ENCODE peak calls at places on chromosomes 16 and 17, in ten cellular contexts. One of them, this sample, is unnamed. For H3K9me3, the result is how much of the 10 kb centered on the place peaks cover.

GRCh38 chr16:56041556-56042140 is 149.6 kb upstream of the GNAO1 start:
- DNase-seq in keratinocyte: no peak
- DNase-seq in mucosa of descending colon: no peak
- DNase-seq in SJSA1: no peak
- DNase-seq in RWPE2: no peak
- DNase-seq in cardiac muscle cell: no peak
- DNase-seq in MM.1S: no peak
- DNase-seq in HAP-1: peak
- DNase-seq in fibroblast of lung: no peak
- DNase-seq in left ventricle myocardium inferior: no peak
- DNase-seq in this sample: no peak

GRCh38 chr16:2016407-2016922 is 3.1 kb upstream of the NPW start:
- DNase-seq in RWPE2: no peak
- DNase-seq in SJSA1: no peak
- DNase-seq in fibroblast of lung: no peak
- DNase-seq in keratinocyte: no peak
- DNase-seq in mucosa of descending colon: peak
- DNase-seq in left ventricle myocardium inferior: no peak
- DNase-seq in cardiac muscle cell: no peak
- DNase-seq in HAP-1: peak
- DNase-seq in MM.1S: peak
- DNase-seq in this sample: no peak

GRCh38 chr17:2050246-2050866 is 4.5 kb upstream of the HIC1 start:
- DNase-seq in SJSA1: peak
- DNase-seq in cardiac muscle cell: peak
- DNase-seq in fibroblast of lung: peak
- DNase-seq in keratinocyte: no peak
- DNase-seq in left ventricle myocardium inferior: peak
- DNase-seq in mucosa of descending colon: peak
- DNase-seq in RWPE2: peak
- DNase-seq in HAP-1: peak
- DNase-seq in MM.1S: peak
- DNase-seq in this sample: peak

GRCh38 chr17:10197362-10197720 is 1.1 kb downstream of the GAS7 start:
- DNase-seq in HAP-1: no peak
- DNase-seq in MM.1S: no peak
- DNase-seq in left ventricle myocardium inferior: peak
- DNase-seq in fibroblast of lung: no peak
- DNase-seq in cardiac muscle cell: no peak
- DNase-seq in keratinocyte: no peak
- DNase-seq in SJSA1: no peak
- DNase-seq in RWPE2: no peak
- DNase-seq in mucosa of descending colon: no peak
- DNase-seq in this sample: no peak

GRCh38 chr17:9252525-9252924 is 231.2 kb downstream of the NTN1 start:
- DNase-seq in mucosa of descending colon: no peak
- DNase-seq in cardiac muscle cell: no peak
- DNase-seq in SJSA1: no peak
- DNase-seq in fibroblast of lung: no peak
- DNase-seq in MM.1S: no peak
- DNase-seq in HAP-1: no peak
- DNase-seq in RWPE2: no peak
- DNase-seq in left ventricle myocardium inferior: no peak
- DNase-seq in keratinocyte: no peak
- DNase-seq in this sample: no peak

GRCh38 chr17:27834571-27834970 is 34.2 kb upstream of the NOS2 start:
- DNase-seq in HAP-1: no peak
- DNase-seq in left ventricle myocardium inferior: no peak
- DNase-seq in RWPE2: no peak
- DNase-seq in fibroblast of lung: no peak
- DNase-seq in cardiac muscle cell: no peak
- DNase-seq in MM.1S: no peak
- DNase-seq in keratinocyte: peak
- DNase-seq in mucosa of descending colon: no peak
- DNase-seq in SJSA1: no peak
- DNase-seq in this sample: no peak

GRCh38 chr17:50290074-50290702 is 15.9 kb downstream of the TMEM92 start:
- DNase-seq in SJSA1: peak
- DNase-seq in cardiac muscle cell: peak
- DNase-seq in RWPE2: no peak
- DNase-seq in HAP-1: no peak
- DNase-seq in left ventricle myocardium inferior: peak
- DNase-seq in fibroblast of lung: peak
- DNase-seq in MM.1S: no peak
- DNase-seq in keratinocyte: peak
- DNase-seq in mucosa of descending colon: peak
- DNase-seq in this sample: peak

GRCh38 chr16:526181-527014 is 1.1 kb upstream of the CAPN15 start:
- DNase-seq in mucosa of descending colon: no peak
- DNase-seq in SJSA1: peak
- DNase-seq in RWPE2: no peak
- DNase-seq in fibroblast of lung: peak
- DNase-seq in left ventricle myocardium inferior: peak
- DNase-seq in keratinocyte: no peak
- DNase-seq in MM.1S: no peak
- DNase-seq in cardiac muscle cell: peak
- DNase-seq in HAP-1: peak
- DNase-seq in this sample: no peak

GRCh38 chr16:35733971-35734702 is 2274.7 kb downstream of the TP53TG3F start:
- DNase-seq in keratinocyte: no peak
- DNase-seq in fibroblast of lung: no peak
- DNase-seq in mucosa of descending colon: no peak
- DNase-seq in cardiac muscle cell: no peak
- DNase-seq in left ventricle myocardium inferior: no peak
- DNase-seq in RWPE2: no peak
- DNase-seq in SJSA1: peak
- DNase-seq in HAP-1: no peak
- DNase-seq in MM.1S: no peak
- DNase-seq in this sample: no peak

GRCh38 chr16:35732046-35732810 is 2272.8 kb downstream of the TP53TG3F start:
- DNase-seq in cardiac muscle cell: no peak
- DNase-seq in MM.1S: no peak
- DNase-seq in mucosa of descending colon: no peak
- DNase-seq in fibroblast of lung: no peak
- DNase-seq in HAP-1: no peak
- DNase-seq in keratinocyte: no peak
- DNase-seq in SJSA1: peak
- DNase-seq in RWPE2: no peak
- DNase-seq in left ventricle myocardium inferior: no peak
- DNase-seq in this sample: no peak

GRCh38 chr16:35731341-35732040 is 2272.1 kb downstream of the TP53TG3F start:
- DNase-seq in mucosa of descending colon: no peak
- DNase-seq in fibroblast of lung: no peak
- DNase-seq in SJSA1: peak
- DNase-seq in MM.1S: no peak
- DNase-seq in cardiac muscle cell: no peak
- DNase-seq in RWPE2: no peak
- DNase-seq in HAP-1: no peak
- DNase-seq in left ventricle myocardium inferior: no peak
- DNase-seq in keratinocyte: no peak
- DNase-seq in this sample: no peak

GRCh38 chr16:35733278-35733965 is 2274.0 kb downstream of the TP53TG3F start:
- DNase-seq in RWPE2: no peak
- DNase-seq in cardiac muscle cell: no peak
- DNase-seq in keratinocyte: peak
- DNase-seq in fibroblast of lung: no peak
- DNase-seq in left ventricle myocardium inferior: no peak
- DNase-seq in HAP-1: no peak
- DNase-seq in MM.1S: no peak
- DNase-seq in mucosa of descending colon: no peak
- DNase-seq in SJSA1: peak
- DNase-seq in this sample: no peak

GRCh38 chr16:35730251-35730650 is 2270.8 kb downstream of the TP53TG3F start:
- DNase-seq in SJSA1: peak
- DNase-seq in keratinocyte: no peak
- DNase-seq in left ventricle myocardium inferior: no peak
- DNase-seq in cardiac muscle cell: no peak
- DNase-seq in mucosa of descending colon: no peak
- DNase-seq in RWPE2: no peak
- DNase-seq in HAP-1: no peak
- DNase-seq in fibroblast of lung: no peak
- DNase-seq in MM.1S: no peak
- DNase-seq in this sample: no peak
- H3K9me3 ChIP-seq in SJSA1: under half
- H3K9me3 ChIP-seq in keratinocyte: under half
- H3K9me3 ChIP-seq in left ventricle myocardium inferior: under half
- H3K9me3 ChIP-seq in cardiac muscle cell: under half
- H3K9me3 ChIP-seq in mucosa of descending colon: half or more
- H3K9me3 ChIP-seq in RWPE2: under half
- H3K9me3 ChIP-seq in HAP-1: under half
- H3K9me3 ChIP-seq in fibroblast of lung: under half
- H3K9me3 ChIP-seq in MM.1S: under half
- H3K9me3 ChIP-seq in this sample: under half

GRCh38 chr16:78995441-78995840 is 605.1 kb downstream of the MAF start:
- DNase-seq in MM.1S: no peak
- DNase-seq in HAP-1: no peak
- DNase-seq in RWPE2: no peak
- DNase-seq in left ventricle myocardium inferior: no peak
- DNase-seq in keratinocyte: no peak
- DNase-seq in SJSA1: no peak
- DNase-seq in fibroblast of lung: no peak
- DNase-seq in cardiac muscle cell: no peak
- DNase-seq in mucosa of descending colon: no peak
- DNase-seq in this sample: no peak

GRCh38 chr16:78992001-78992400 is 608.5 kb downstream of the MAF start:
- DNase-seq in left ventricle myocardium inferior: no peak
- DNase-seq in HAP-1: no peak
- DNase-seq in keratinocyte: no peak
- DNase-seq in fibroblast of lung: no peak
- DNase-seq in RWPE2: no peak
- DNase-seq in mucosa of descending colon: no peak
- DNase-seq in SJSA1: no peak
- DNase-seq in cardiac muscle cell: no peak
- DNase-seq in MM.1S: no peak
- DNase-seq in this sample: no peak

GRCh38 chr16:78993342-78993741 is 607.2 kb downstream of the MAF start:
- DNase-seq in RWPE2: no peak
- DNase-seq in mucosa of descending colon: no peak
- DNase-seq in left ventricle myocardium inferior: peak
- DNase-seq in HAP-1: no peak
- DNase-seq in cardiac muscle cell: no peak
- DNase-seq in keratinocyte: no peak
- DNase-seq in fibroblast of lung: no peak
- DNase-seq in SJSA1: no peak
- DNase-seq in MM.1S: no peak
- DNase-seq in this sample: no peak

GRCh38 chr16:78996806-78997205 is 603.7 kb downstream of the MAF start:
- DNase-seq in MM.1S: no peak
- DNase-seq in HAP-1: no peak
- DNase-seq in SJSA1: no peak
- DNase-seq in cardiac muscle cell: no peak
- DNase-seq in mucosa of descending colon: no peak
- DNase-seq in left ventricle myocardium inferior: no peak
- DNase-seq in RWPE2: no peak
- DNase-seq in fibroblast of lung: no peak
- DNase-seq in keratinocyte: no peak
- DNase-seq in this sample: no peak

GRCh38 chr16:78994135-78994534 is 606.4 kb downstream of the MAF start:
- DNase-seq in mucosa of descending colon: no peak
- DNase-seq in RWPE2: no peak
- DNase-seq in cardiac muscle cell: no peak
- DNase-seq in keratinocyte: no peak
- DNase-seq in MM.1S: no peak
- DNase-seq in left ventricle myocardium inferior: no peak
- DNase-seq in fibroblast of lung: no peak
- DNase-seq in HAP-1: no peak
- DNase-seq in SJSA1: no peak
- DNase-seq in this sample: no peak
- H3K9me3 ChIP-seq in mucosa of descending colon: under half
- H3K9me3 ChIP-seq in RWPE2: under half
- H3K9me3 ChIP-seq in cardiac muscle cell: under half
- H3K9me3 ChIP-seq in keratinocyte: under half
- H3K9me3 ChIP-seq in MM.1S: under half
- H3K9me3 ChIP-seq in left ventricle myocardium inferior: under half
- H3K9me3 ChIP-seq in fibroblast of lung: under half
- H3K9me3 ChIP-seq in HAP-1: under half
- H3K9me3 ChIP-seq in SJSA1: under half
- H3K9me3 ChIP-seq in this sample: under half

GRCh38 chr17:6567528-6568185 is 11.3 kb upstream of the PITPNM3 start:
- DNase-seq in cardiac muscle cell: peak
- DNase-seq in RWPE2: peak
- DNase-seq in keratinocyte: no peak
- DNase-seq in fibroblast of lung: no peak
- DNase-seq in HAP-1: peak
- DNase-seq in mucosa of descending colon: peak
- DNase-seq in MM.1S: no peak
- DNase-seq in SJSA1: peak
- DNase-seq in left ventricle myocardium inferior: no peak
- DNase-seq in this sample: no peak

GRCh38 chr17:6572997-6573396 is 16.6 kb upstream of the PITPNM3 start:
- DNase-seq in mucosa of descending colon: no peak
- DNase-seq in RWPE2: no peak
- DNase-seq in SJSA1: peak
- DNase-seq in MM.1S: no peak
- DNase-seq in keratinocyte: no peak
- DNase-seq in left ventricle myocardium inferior: no peak
- DNase-seq in fibroblast of lung: no peak
- DNase-seq in cardiac muscle cell: no peak
- DNase-seq in HAP-1: no peak
- DNase-seq in this sample: no peak

GRCh38 chr17:6570731-6571465 is 14.5 kb upstream of the PITPNM3 start:
- DNase-seq in RWPE2: no peak
- DNase-seq in cardiac muscle cell: no peak
- DNase-seq in SJSA1: peak
- DNase-seq in MM.1S: no peak
- DNase-seq in mucosa of descending colon: no peak
- DNase-seq in fibroblast of lung: no peak
- DNase-seq in HAP-1: no peak
- DNase-seq in keratinocyte: no peak
- DNase-seq in left ventricle myocardium inferior: no peak
- DNase-seq in this sample: no peak

GRCh38 chr17:6569391-6570302 is 13.3 kb upstream of the PITPNM3 start:
- DNase-seq in fibroblast of lung: no peak
- DNase-seq in keratinocyte: no peak
- DNase-seq in HAP-1: no peak
- DNase-seq in SJSA1: peak
- DNase-seq in cardiac muscle cell: no peak
- DNase-seq in mucosa of descending colon: no peak
- DNase-seq in RWPE2: no peak
- DNase-seq in left ventricle myocardium inferior: no peak
- DNase-seq in MM.1S: no peak
- DNase-seq in this sample: no peak

DNA sequence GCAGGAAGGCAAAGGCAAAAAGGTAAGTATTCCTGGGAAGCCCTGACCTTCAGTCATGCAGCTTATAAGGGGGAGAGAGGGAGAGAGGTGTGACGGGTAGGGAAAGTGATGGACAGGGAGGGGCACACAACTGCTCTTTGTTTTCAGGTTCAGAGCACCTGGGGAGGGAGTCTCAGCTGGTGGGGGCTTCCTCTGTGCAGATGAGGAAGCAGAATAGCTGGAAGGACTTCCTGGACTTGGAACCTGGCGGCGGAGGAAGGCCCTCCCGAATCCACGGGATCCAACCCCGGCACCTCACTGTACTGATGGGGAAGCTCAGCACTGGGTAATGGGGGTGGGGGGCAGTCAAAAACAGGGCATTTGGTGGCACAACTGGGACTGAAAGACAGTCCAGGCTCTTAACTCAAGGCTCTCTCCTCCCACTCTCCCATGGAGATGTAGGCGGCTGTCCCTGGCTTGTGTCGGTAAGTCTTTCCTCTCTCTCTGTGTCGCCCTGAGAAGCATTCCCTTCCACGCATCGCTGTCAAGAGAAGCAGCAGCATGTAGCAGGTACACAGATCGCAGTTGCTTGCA is 11.9 kb upstream of the PITPNM3 start:
- DNase-seq in SJSA1: peak
- DNase-seq in RWPE2: no peak
- DNase-seq in left ventricle myocardium inferior: no peak
- DNase-seq in fibroblast of lung: no peak
- DNase-seq in MM.1S: no peak
- DNase-seq in cardiac muscle cell: no peak
- DNase-seq in mucosa of descending colon: no peak
- DNase-seq in HAP-1: no peak
- DNase-seq in keratinocyte: no peak
- DNase-seq in this sample: no peak
- H3K9me3 ChIP-seq in SJSA1: under half
- H3K9me3 ChIP-seq in RWPE2: under half
- H3K9me3 ChIP-seq in left ventricle myocardium inferior: under half
- H3K9me3 ChIP-seq in fibroblast of lung: under half
- H3K9me3 ChIP-seq in MM.1S: under half
- H3K9me3 ChIP-seq in cardiac muscle cell: under half
- H3K9me3 ChIP-seq in mucosa of descending colon: under half
- H3K9me3 ChIP-seq in HAP-1: under half
- H3K9me3 ChIP-seq in keratinocyte: under half
- H3K9me3 ChIP-seq in this sample: under half

GRCh38 chr17:59752922-59753321 is 45.5 kb downstream of the VMP1 start:
- DNase-seq in RWPE2: no peak
- DNase-seq in SJSA1: no peak
- DNase-seq in cardiac muscle cell: no peak
- DNase-seq in keratinocyte: no peak
- DNase-seq in MM.1S: no peak
- DNase-seq in fibroblast of lung: no peak
- DNase-seq in left ventricle myocardium inferior: no peak
- DNase-seq in HAP-1: no peak
- DNase-seq in mucosa of descending colon: no peak
- DNase-seq in this sample: no peak

GRCh38 chr17:59754547-59754946 is 47.1 kb downstream of the VMP1 start:
- DNase-seq in fibroblast of lung: peak
- DNase-seq in HAP-1: no peak
- DNase-seq in keratinocyte: peak
- DNase-seq in SJSA1: peak
- DNase-seq in mucosa of descending colon: no peak
- DNase-seq in RWPE2: peak
- DNase-seq in cardiac muscle cell: peak
- DNase-seq in left ventricle myocardium inferior: no peak
- DNase-seq in MM.1S: no peak
- DNase-seq in this sample: no peak

GRCh38 chr17:59753522-59754467 is 46.3 kb downstream of the VMP1 start:
- DNase-seq in SJSA1: no peak
- DNase-seq in HAP-1: peak
- DNase-seq in cardiac muscle cell: peak
- DNase-seq in left ventricle myocardium inferior: no peak
- DNase-seq in mucosa of descending colon: no peak
- DNase-seq in fibroblast of lung: peak
- DNase-seq in keratinocyte: no peak
- DNase-seq in RWPE2: no peak
- DNase-seq in MM.1S: peak
- DNase-seq in this sample: peak

GRCh38 chr17:59752446-59752845 is 45.0 kb downstream of the VMP1 start:
- DNase-seq in mucosa of descending colon: no peak
- DNase-seq in HAP-1: no peak
- DNase-seq in SJSA1: no peak
- DNase-seq in RWPE2: no peak
- DNase-seq in keratinocyte: no peak
- DNase-seq in MM.1S: no peak
- DNase-seq in fibroblast of lung: peak
- DNase-seq in left ventricle myocardium inferior: no peak
- DNase-seq in cardiac muscle cell: no peak
- DNase-seq in this sample: no peak

GRCh38 chr17:59751955-59752413 is 44.5 kb downstream of the VMP1 start:
- DNase-seq in keratinocyte: no peak
- DNase-seq in mucosa of descending colon: no peak
- DNase-seq in fibroblast of lung: no peak
- DNase-seq in SJSA1: no peak
- DNase-seq in left ventricle myocardium inferior: no peak
- DNase-seq in cardiac muscle cell: no peak
- DNase-seq in RWPE2: no peak
- DNase-seq in HAP-1: no peak
- DNase-seq in MM.1S: no peak
- DNase-seq in this sample: no peak
- H3K9me3 ChIP-seq in keratinocyte: under half
- H3K9me3 ChIP-seq in mucosa of descending colon: under half
- H3K9me3 ChIP-seq in fibroblast of lung: under half
- H3K9me3 ChIP-seq in SJSA1: under half
- H3K9me3 ChIP-seq in left ventricle myocardium inferior: under half
- H3K9me3 ChIP-seq in cardiac muscle cell: under half
- H3K9me3 ChIP-seq in RWPE2: under half
- H3K9me3 ChIP-seq in HAP-1: under half
- H3K9me3 ChIP-seq in MM.1S: under half
- H3K9me3 ChIP-seq in this sample: under half